ENCODE peak calls at places on chromosome 16, in nine cellular contexts. M is fibroblast of lung, S is H1, Y is HCT116, A is GM23248, F is DND-41, U is K562, Q is GM23338, T is neural progenitor cell. N is an unnamed sample. For H4K20me1, the result is how much of the 10 kb centered on the place peaks cover.

GRCh38 chr16:12758031-12758669 is 45.5 kb downstream of the CPPED1 start:
- DNase-seq in M (no peak), Y (no peak), T (peak), Q (no peak), U (no peak), S (no peak), F (no peak), A (no peak), N (no peak)

GRCh38 chr16:13231365-13231764 is 330.0 kb downstream of the SHISA9 start:
- DNase-seq in T (no peak), A (no peak), M (no peak), S (peak), U (no peak), Q (peak), Y (no peak), F (no peak), N (no peak)

GRCh38 chr16:88593910-88594309 is 23.7 kb downstream of the ZC3H18 start:
- DNase-seq in Y (no peak), T (no peak), F (no peak), A (no peak), U (no peak), Q (no peak), S (no peak), M (no peak), N (no peak)

GRCh38 chr16:56362706-56363105 is 62.6 kb downstream of the AMFR start:
- DNase-seq in M (no peak), S (no peak), Q (no peak), A (no peak), Y (no peak), F (no peak), T (no peak), U (no peak), N (no peak)

GRCh38 chr16:28873543-28874201 is 4.6 kb upstream of the ATP2A1 start:
- DNase-seq in M (no peak), S (no peak), U (peak), A (peak), F (peak), Q (peak), T (peak), Y (no peak), N (no peak)

GRCh38 chr16:88681709-88682451 is 4.4 kb downstream of the SNAI3 start:
- DNase-seq in Y (no peak), Q (no peak), S (no peak), A (peak), F (peak), T (no peak), M (no peak), U (no peak), N (no peak)

GRCh38 chr16:58515871-58516767 is 802 bp downstream of the SETD6 start:
- DNase-seq in A (peak), M (no peak), F (no peak), S (no peak), T (peak), U (peak), Y (no peak), Q (peak), N (peak)

GRCh38 chr16:6684076-6684673 is 648.5 kb upstream of the RBFOX1 start:
- DNase-seq in A (peak), Y (no peak), F (peak), T (peak), M (no peak), U (peak), S (no peak), Q (peak), N (no peak)

GRCh38 chr16:56888806-56889205 is 23.8 kb downstream of the SLC12A3 start:
- DNase-seq in S (no peak), F (no peak), Y (no peak), Q (no peak), M (no peak), A (no peak), U (no peak), T (no peak), N (no peak)

GRCh38 chr16:88329726-88330700 is 52.7 kb upstream of the ZNF469 start:
- DNase-seq in S (no peak), T (no peak), M (no peak), Y (no peak), Q (no peak), F (no peak), U (no peak), A (no peak), N (no peak)

GRCh38 chr16:28845173-28846079 is 722 bp downstream of the TUFM start:
- DNase-seq in Y (peak), S (peak), A (peak), F (peak), T (peak), Q (peak), M (no peak), U (peak), N (peak)

GRCh38 chr16:64133396-64133795 is 988.5 kb downstream of the CDH11 start:
- DNase-seq in F (no peak), M (peak), S (no peak), Y (no peak), T (no peak), A (no peak), Q (no peak), U (no peak), N (no peak)

GRCh38 chr16:30473231-30474061 is 904 bp downstream of the ITGAL start:
- DNase-seq in F (no peak), U (no peak), M (no peak), T (no peak), A (no peak), Q (no peak), Y (no peak), S (no peak), N (no peak)

GRCh38 chr16:89581861-89582563 is 6.5 kb downstream of the CPNE7 start:
- DNase-seq in U (no peak), T (no peak), S (no peak), Q (no peak), A (peak), F (no peak), Y (no peak), M (peak), N (peak)

GRCh38 chr16:88922114-88922825 is 54.7 kb downstream of the CBFA2T3 start:
- DNase-seq in U (no peak), T (peak), M (peak), A (peak), F (no peak), Q (peak), S (no peak), Y (no peak), N (peak)

GRCh38 chr16:57537194-57537505 is 779 bp upstream of the CCDC102A start:
- DNase-seq in Y (no peak), F (no peak), T (no peak), U (peak), S (no peak), Q (no peak), M (peak), A (peak), N (no peak)

GRCh38 chr16:61421111-61421510 is 615.1 kb downstream of the CDH8 start:
- DNase-seq in U (no peak), F (no peak), A (no peak), Q (no peak), M (no peak), S (no peak), T (no peak), Y (no peak), N (no peak)

GRCh38 chr16:88655053-88655732 is 4.3 kb upstream of the CYBA start:
- DNase-seq in M (no peak), Y (no peak), T (no peak), F (no peak), Q (no peak), A (no peak), S (no peak), U (no peak), N (no peak)

DNA sequence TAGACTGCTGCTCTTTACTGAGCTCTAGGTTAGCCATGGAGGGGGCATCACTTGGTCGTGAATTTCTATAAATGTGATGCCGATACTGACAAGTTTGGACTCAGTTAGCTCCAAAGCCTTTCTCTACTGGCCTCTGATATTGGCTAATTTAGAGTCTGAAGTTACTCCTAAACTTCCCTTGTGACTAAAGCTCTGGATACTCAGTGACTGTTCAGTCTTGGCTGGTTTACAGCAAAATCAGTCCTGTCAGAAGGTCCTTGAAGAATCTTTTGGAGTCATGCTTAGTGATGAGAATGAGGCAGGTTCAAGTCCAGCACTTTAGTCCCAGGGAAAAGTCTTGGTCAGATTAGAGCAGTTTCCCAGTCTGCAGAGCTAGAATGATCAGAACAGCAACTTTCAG is 197.5 kb upstream of the HS3ST4 start:
- DNase-seq in U (no peak), F (no peak), M (no peak), S (no peak), T (no peak), Q (no peak), A (no peak), Y (no peak), N (no peak)
- H4K20me1 ChIP-seq in U (under half), F (under half), M (under half), S (under half), T (under half), Q (under half), A (under half), Y (under half), N (under half)

DNA sequence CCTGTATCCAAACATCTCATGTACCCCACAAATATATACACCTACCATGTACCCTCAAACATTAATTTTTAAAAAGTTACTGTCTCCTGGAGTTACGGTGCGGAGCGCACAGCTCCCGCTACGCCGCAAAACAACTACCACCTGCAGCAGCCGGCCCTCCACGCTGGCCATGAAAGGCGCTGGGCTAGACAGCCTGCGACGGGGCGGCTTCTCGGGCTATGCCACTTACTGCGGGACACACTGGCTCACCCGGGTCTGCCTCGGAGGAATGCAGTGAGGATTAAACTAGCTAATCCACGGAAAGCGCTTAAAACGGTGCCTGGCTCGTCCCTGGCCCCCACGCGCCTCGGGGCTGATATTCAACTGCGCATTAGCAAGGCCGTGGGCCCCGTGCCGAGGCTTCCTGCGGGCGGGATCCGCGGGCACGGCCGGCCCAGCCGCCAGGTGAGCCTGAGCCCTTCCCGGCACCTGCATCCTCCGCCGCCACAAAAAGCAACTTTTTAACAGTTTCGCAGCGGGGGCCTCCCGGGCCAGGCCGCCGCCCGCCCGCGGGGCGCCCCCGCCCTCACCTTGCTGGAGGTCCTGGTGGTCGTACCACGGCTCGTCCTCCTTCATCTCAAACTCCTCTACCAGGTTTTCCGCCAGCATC is 633 bp downstream of the CDR2 start:
- DNase-seq in M (no peak), T (peak), Q (peak), S (no peak), U (no peak), Y (no peak), A (peak), F (peak), N (peak)
- H3K27ac ChIP-seq in M (peak), T (peak), Q (no peak), S (peak), U (peak), Y (peak), A (peak), F (peak), N (peak)

GRCh38 chr16:2966043-2966802 is 2.1 kb downstream of the KREMEN2 start:
- DNase-seq in M (no peak), F (no peak), A (no peak), Q (no peak), T (peak), U (no peak), S (no peak), Y (no peak), N (no peak)

GRCh38 chr16:2963074-2963610 is 933 bp upstream of the KREMEN2 start:
- DNase-seq in A (no peak), U (peak), S (no peak), M (no peak), Y (no peak), Q (no peak), T (peak), F (peak), N (no peak)

GRCh38 chr16:2964416-2965223 is 545 bp downstream of the KREMEN2 start:
- DNase-seq in M (no peak), Q (peak), S (no peak), Y (peak), T (peak), F (peak), A (peak), U (peak), N (peak)

GRCh38 chr16:2962334-2963073 is 1.6 kb upstream of the KREMEN2 start:
- DNase-seq in T (peak), F (no peak), S (no peak), U (no peak), M (no peak), Y (no peak), A (no peak), Q (no peak), N (no peak)

GRCh38 chr16:2963611-2964415 is at the start of gene KREMEN2:
- DNase-seq in T (peak), Q (peak), Y (peak), U (peak), F (no peak), S (no peak), M (no peak), A (peak), N (peak)
- TF ChIP-seq EZH2 in T (peak), Q (no peak), Y (no peak), U (no peak), F (no peak), S (no peak), M (peak), A (no peak), N (no peak)

DNA sequence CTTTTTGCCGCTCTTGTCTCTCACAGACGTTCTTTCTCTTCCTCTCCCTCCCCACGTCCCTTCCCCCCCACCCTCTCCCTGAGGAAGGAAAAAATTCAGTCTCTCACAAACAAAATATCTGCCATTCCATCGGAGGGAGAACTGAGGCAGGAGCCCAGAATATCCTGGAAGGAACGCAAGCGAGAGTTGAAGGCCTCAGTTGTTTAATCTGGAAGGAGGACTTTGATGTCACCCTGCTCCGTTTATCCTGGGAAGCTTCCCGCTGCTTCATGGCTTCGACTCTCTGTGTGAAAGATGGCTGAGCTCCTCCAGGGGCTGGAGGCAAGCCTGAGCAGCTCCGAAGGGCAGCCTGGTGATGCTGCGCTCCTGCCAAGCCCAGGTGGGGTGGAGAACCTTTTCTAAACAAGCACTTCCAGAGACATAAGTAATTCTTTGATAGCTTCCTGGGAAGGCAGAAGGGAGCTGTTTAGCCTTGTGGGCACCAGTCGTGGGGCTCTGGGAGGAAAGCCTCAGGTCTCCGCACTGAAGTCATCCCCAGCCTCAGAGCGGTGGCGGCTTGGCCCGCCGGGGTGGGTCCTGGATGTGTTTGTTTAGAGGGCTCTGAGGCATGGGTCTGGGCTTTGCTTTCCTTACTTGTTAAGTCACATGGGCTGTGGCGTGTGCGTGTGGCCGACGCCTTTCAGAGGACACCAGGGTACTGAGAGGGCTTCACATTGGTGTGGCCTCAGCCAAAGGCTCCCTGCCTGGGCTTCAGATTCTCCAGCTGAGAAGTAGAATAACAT is 7.9 kb downstream of the NKD1 start:
- DNase-seq in Q (no peak), F (no peak), A (no peak), Y (no peak), S (no peak), U (no peak), M (no peak), T (no peak), N (no peak)
- H4K20me1 ChIP-seq in Q (under half), F (under half), A (under half), Y (under half), S (under half), U (under half), M (under half), T (under half), N (under half)

DNA sequence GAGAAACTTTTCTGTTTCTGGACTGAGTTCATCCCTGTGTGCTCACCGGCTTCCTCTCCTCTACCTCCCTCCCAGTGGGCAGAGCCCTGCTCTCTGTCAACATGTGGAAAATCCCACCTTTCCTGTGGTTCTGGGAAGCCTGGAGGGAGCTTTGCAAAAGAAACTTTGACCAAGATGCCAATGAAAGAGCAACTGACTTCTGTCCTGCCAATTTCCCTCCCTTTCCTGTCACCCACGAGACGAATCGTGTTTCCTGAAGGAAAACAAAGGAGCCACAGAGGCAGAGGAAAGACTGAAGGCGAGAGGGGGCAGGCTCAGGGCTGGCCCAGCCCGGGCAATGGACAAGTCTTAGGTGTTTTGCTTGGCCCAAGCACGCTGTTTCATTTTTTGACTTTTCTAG is 82.8 kb downstream of the PLCG2 start:
- DNase-seq in M (no peak), T (no peak), A (no peak), U (no peak), Q (no peak), F (no peak), Y (no peak), S (no peak), N (no peak)
- H3K27ac ChIP-seq in M (no peak), T (no peak), A (no peak), U (no peak), Q (no peak), F (no peak), Y (no peak), S (no peak), N (no peak)

DNA sequence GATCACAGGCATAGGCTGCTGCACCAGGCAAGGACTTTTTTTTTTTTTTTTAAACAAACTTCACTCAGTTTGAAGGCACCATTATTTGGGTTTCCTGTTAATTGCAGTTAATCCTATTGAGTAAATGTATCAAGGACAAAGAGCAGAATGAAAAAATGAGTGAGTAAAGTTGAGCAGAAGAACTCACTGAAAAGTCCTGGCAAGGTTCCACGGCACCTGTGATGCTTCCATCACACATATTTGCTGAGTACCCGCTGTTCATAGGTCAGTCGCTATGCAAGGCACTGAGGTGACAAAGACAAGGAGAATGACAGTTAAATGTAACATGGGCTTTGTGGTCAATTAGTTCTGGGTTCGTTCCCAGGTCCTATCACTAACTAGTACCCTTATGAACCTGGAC is 670.0 kb downstream of the MAF start:
- DNase-seq in Q (no peak), U (no peak), Y (no peak), T (no peak), M (no peak), S (no peak), F (no peak), A (no peak), N (no peak)
- TF ChIP-seq EZH2 in Q (no peak), U (no peak), Y (no peak), T (no peak), M (no peak), S (no peak), F (no peak), A (no peak), N (no peak)

N was measured in PC-9.